ENCODE peak calls at places on chromosomes 11 and 22, in four cellular contexts. H, G, X and S are unnamed samples.

GRCh38 chr22:40491990-40492631 is 121.7 kb downstream of the SGSM3 start:
- DNase-seq in X (no peak), H (peak), G (no peak), S (no peak)

GRCh38 chr22:46592390-46592872 is 27.8 kb upstream of the GRAMD4 start:
- DNase-seq in G (peak), X (no peak), H (peak), S (no peak)

GRCh38 chr11:95345243-95345642 is 114.2 kb upstream of the SESN3 start:
- DNase-seq in X (no peak), H (no peak), G (no peak), S (no peak)

GRCh38 chr22:47091241-47091691 is 328.8 kb downstream of the TBC1D22A start:
- DNase-seq in H (no peak), G (no peak), X (no peak), S (no peak)

GRCh38 chr11:128536521-128536920 is 50.8 kb downstream of the ETS1 start:
- DNase-seq in X (no peak), H (no peak), G (no peak), S (no peak)

GRCh38 chr11:103047837-103048236 is 44.1 kb downstream of the DCUN1D5 start:
- DNase-seq in X (no peak), G (no peak), H (no peak), S (no peak)

GRCh38 chr11:8719260-8720190 is 36.9 kb downstream of the RPL27A start:
- DNase-seq in X (no peak), G (peak), H (peak), S (peak)

GRCh38 chr22:35344956-35345690 is 35.8 kb upstream of the HMOX1 start:
- DNase-seq in X (no peak), G (no peak), H (no peak), S (no peak)

GRCh38 chr11:64753019-64753379 is 6.8 kb downstream of the PYGM start:
- DNase-seq in G (no peak), X (no peak), H (no peak), S (no peak)

GRCh38 chr22:17786435-17787158 is 12.3 kb upstream of the BID start:
- DNase-seq in H (peak), G (no peak), X (peak), S (peak)

GRCh38 chr11:32420937-32421532 is 14.3 kb downstream of the WT1 start:
- DNase-seq in X (no peak), H (no peak), G (no peak), S (no peak)

GRCh38 chr11:126340960-126341709 is 14.4 kb upstream of the ST3GAL4 start:
- DNase-seq in G (no peak), X (no peak), H (no peak), S (no peak)

GRCh38 chr22:38853149-38853548 is 9.3 kb upstream of the NPTXR start:
- DNase-seq in G (no peak), X (no peak), H (no peak), S (no peak)

GRCh38 chr22:32796865-32797573 is 4.5 kb upstream of the TIMP3 start:
- DNase-seq in H (peak), X (peak), G (peak), S (peak)

GRCh38 chr22:20805972-20806471 is 32.1 kb downstream of the SERPIND1 start:
- DNase-seq in X (no peak), G (no peak), H (peak), S (no peak)

GRCh38 chr11:83724704-83725114 is 438.5 kb upstream of the CCDC90B start:
- DNase-seq in G (no peak), X (no peak), H (peak), S (peak)

GRCh38 chr11:59263225-59263894 is 50.6 kb upstream of the MPEG1 start:
- DNase-seq in H (no peak), G (no peak), X (no peak), S (peak)

GRCh38 chr22:20750461-20751184 is 23.3 kb upstream of the SERPIND1 start:
- DNase-seq in H (peak), X (no peak), G (peak), S (no peak)

GRCh38 chr11:6259638-6260019 is at the start of gene CCKBR:
- DNase-seq in X (peak), H (no peak), G (no peak), S (no peak)

GRCh38 chr22:28111501-28111900 is 192.4 kb upstream of the PITPNB start:
- DNase-seq in X (no peak), H (peak), G (no peak), S (no peak)

GRCh38 chr11:124085583-124085982 is 29.7 kb upstream of the VWA5A start:
- DNase-seq in X (no peak), H (no peak), G (no peak), S (no peak)

GRCh38 chr11:22342599-22343138 is 4.5 kb downstream of the SLC17A6 start:
- DNase-seq in G (no peak), H (no peak), X (no peak), S (no peak)

GRCh38 chr11:19982761-19983495 is 177.3 kb downstream of the DBX1 start:
- DNase-seq in H (peak), X (no peak), G (no peak), S (no peak)

GRCh38 chr11:72703281-72704008 is 29.2 kb upstream of the PDE2A start:
- DNase-seq in G (no peak), X (no peak), H (peak), S (no peak)
- TF ChIP-seq CTCF in G (no peak), X (no peak), H (no peak), S (no peak)

DNA sequence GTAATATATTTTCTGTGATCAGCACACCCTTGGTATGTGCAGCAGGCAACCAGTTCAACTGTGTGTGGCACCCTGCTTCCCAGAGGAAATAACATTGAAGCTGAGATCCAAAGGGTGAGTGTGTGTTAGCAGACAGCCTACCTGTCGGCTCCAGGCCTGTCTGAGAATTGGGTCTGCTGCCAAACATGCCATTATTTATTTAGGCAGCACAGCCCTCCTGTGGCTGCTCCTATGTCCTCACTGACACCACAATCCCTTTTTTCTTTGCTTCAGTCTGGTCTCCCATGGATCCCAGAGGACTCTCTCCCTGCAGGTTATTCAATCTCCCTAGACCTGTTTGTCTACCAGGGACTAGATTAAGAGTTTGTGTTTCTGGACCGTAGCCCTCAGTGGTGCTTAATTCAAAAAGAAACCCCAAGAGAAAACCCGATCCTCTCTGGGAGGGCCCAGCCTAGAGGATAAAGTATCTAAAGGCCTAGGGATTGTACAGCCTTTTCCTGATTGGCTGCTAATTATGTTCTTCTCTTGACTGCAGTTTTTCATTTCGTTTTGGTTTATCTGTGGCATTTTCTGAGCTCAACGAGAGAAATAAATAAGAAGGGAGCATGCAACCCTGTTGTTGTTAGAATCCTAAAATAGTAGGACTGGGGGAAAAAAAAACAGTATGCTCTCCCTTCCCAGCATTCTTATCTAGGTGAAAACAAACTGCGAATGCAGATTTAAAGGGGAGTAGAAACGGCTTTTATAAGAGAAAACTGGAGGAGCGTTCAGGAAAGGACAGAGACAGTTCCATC is 24.1 kb downstream of the KCNE3 start:
- DNase-seq in G (no peak), X (no peak), H (no peak), S (peak)
- TF ChIP-seq CTCF in G (no peak), X (no peak), H (no peak), S (no peak)

GRCh38 chr22:43244385-43244784 is 57.5 kb upstream of the TTLL12 start:
- DNase-seq in X (no peak), G (no peak), H (no peak), S (no peak)
- TF ChIP-seq CTCF in X (no peak), G (no peak), H (no peak), S (no peak)

GRCh38 chr22:26646158-26646557 is 11.2 kb upstream of the MIAT start:
- DNase-seq in H (peak), X (no peak), G (no peak), S (no peak)

GRCh38 chr22:26643368-26644100 is 13.9 kb upstream of the MIAT start:
- DNase-seq in X (no peak), H (no peak), G (no peak), S (no peak)

GRCh38 chr22:26648011-26648497 is 9.3 kb upstream of the MIAT start:
- DNase-seq in X (no peak), G (no peak), H (no peak), S (no peak)

GRCh38 chr22:26642465-26643367 is 14.7 kb upstream of the MIAT start:
- DNase-seq in H (no peak), X (no peak), G (no peak), S (no peak)
- TF ChIP-seq CTCF in H (no peak), X (no peak), G (no peak), S (no peak)

DNA sequence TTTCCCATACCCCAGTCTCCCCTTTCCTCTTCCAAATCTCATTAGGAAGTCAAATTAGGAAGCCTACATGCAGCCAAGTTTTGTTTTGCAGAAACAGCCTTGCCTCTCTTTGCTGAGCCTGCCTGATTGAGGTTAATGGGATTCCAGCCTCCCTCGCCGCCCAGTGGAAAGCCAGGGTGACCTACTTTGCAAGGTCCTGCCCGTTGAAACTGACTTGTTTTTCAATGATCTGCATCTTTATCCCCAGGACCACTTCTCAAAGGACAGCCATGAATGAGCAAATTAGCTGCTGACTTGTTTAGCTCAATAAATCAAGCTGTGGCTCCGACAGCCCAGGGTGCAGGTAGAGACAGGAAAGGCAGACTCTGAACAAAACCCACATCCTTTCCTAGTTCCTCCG is 110.4 kb downstream of the RRAS2 start:
- DNase-seq in H (no peak), G (no peak), X (peak), S (no peak)
- TF ChIP-seq CTCF in H (peak), G (no peak), X (no peak), S (no peak)

GRCh38 chr11:113540416-113541330 is 65.5 kb upstream of the DRD2 start:
- DNase-seq in X (no peak), H (no peak), G (no peak), S (no peak)
- TF ChIP-seq CTCF in X (no peak), H (no peak), G (no peak), S (peak)

GRCh38 chr11:118791015-118791960 is at the start of gene DDX6:
- DNase-seq in G (peak), X (peak), H (peak), S (peak)
- TF ChIP-seq CTCF in G (peak), X (peak), H (no peak), S (no peak)

GRCh38 chr11:26823963-26824362 is 102.1 kb upstream of the SLC5A12 start:
- DNase-seq in H (no peak), G (no peak), X (no peak), S (no peak)

DNA sequence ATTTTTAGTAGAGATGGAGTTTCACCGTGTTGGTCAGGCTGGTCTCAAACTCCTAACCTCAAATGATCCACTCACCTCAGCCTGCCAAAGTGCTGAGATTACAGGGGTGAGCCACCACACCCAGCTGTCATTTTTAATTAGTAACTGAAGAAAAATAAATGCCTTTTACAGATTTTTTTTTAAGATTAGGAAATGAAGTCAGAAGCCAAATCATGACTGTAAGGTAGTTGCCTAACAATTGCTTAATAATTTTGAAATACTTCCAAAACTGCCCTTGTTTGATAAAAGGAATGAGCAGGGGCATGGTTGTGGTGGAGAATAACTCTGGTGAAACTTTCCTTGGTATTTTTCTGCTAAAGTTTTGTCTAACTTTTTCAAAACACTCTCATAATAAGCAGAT is 98.9 kb upstream of the SLC5A12 start:
- DNase-seq in G (peak), X (no peak), H (peak), S (no peak)
- TF ChIP-seq CTCF in G (no peak), X (no peak), H (no peak), S (no peak)

GRCh38 chr11:12643029-12643428 is 31.2 kb upstream of the TEAD1 start:
- DNase-seq in X (no peak), H (no peak), G (no peak), S (no peak)

GRCh38 chr11:12640926-12641849 is 33.0 kb upstream of the TEAD1 start:
- DNase-seq in H (no peak), X (no peak), G (no peak), S (no peak)

GRCh38 chr11:12640355-12640754 is 33.9 kb upstream of the TEAD1 start:
- DNase-seq in H (no peak), G (no peak), X (no peak), S (no peak)

GRCh38 chr11:12639388-12639787 is 34.8 kb upstream of the TEAD1 start:
- DNase-seq in G (no peak), X (no peak), H (no peak), S (no peak)

DNA sequence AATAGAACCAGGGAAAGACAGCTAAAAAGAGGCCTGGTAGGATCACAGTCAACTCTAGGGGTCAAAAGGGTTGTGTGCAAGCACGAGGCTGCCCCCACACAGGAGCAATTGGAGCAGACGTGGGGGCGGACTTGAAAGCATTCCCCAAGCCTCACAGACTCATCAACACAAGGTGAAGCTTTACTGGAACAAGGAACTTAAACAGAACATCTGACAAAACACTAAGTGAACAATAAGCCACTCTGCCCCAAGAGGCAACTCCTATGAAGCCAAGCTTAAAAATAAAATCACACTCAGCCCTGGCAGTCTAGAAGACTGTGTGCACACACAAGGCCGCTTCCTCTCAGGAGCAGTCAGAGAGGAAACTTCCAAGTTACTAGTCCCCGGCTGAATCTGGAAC is 32.2 kb upstream of the TEAD1 start:
- DNase-seq in G (no peak), X (no peak), H (peak), S (no peak)
- TF ChIP-seq CTCF in G (no peak), X (no peak), H (no peak), S (no peak)